ENCODE peak calls at places on chromosomes 13 and 19, in four cellular contexts. One of them, this sample, is unnamed.
A peak's percentile ranks its signal among the peaks of the same experiment; 100 is the strongest.

GRCh38 chr13:46648166-46648607 is 95.2 kb downstream of the LRCH1 start:
- DNase-seq in PC-3: peak; percentile 13
- DNase-seq in A673: peak; percentile 74
- DNase-seq in Caco-2: peak; percentile 65
- DNase-seq in this sample: no peak

GRCh38 chr13:39273953-39274352 is 235.7 kb downstream of the NHLRC3 start:
- DNase-seq in PC-3: peak; percentile 28
- DNase-seq in A673: no peak
- DNase-seq in Caco-2: peak; percentile 24
- DNase-seq in this sample: no peak

GRCh38 chr13:42549555-42549941 is 24.4 kb upstream of the TNFSF11 start:
- DNase-seq in PC-3: no peak
- DNase-seq in A673: no peak
- DNase-seq in Caco-2: no peak
- DNase-seq in this sample: no peak

GRCh38 chr19:17089238-17089637 is 13.7 kb downstream of the MYO9B start:
- DNase-seq in PC-3: no peak
- DNase-seq in A673: no peak
- DNase-seq in Caco-2: no peak
- DNase-seq in this sample: no peak

GRCh38 chr13:71278512-71278911 is 588.5 kb downstream of the DACH1 start:
- DNase-seq in PC-3: no peak
- DNase-seq in A673: no peak
- DNase-seq in Caco-2: no peak
- DNase-seq in this sample: no peak

GRCh38 chr19:33350538-33351309 is 22.8 kb upstream of the CEBPG start:
- DNase-seq in PC-3: peak; percentile 31
- DNase-seq in A673: no peak
- DNase-seq in Caco-2: no peak
- DNase-seq in this sample: no peak

GRCh38 chr13:112616586-112617381 is 28.8 kb upstream of the TUBGCP3 start:
- DNase-seq in PC-3: peak; percentile 53
- DNase-seq in A673: peak; percentile 53
- DNase-seq in Caco-2: peak; percentile 49
- DNase-seq in this sample: no peak

GRCh38 chr19:5775668-5776309 is 8.8 kb downstream of the PRR22 start:
- DNase-seq in PC-3: peak; percentile 93
- DNase-seq in A673: peak; percentile 31
- DNase-seq in Caco-2: no peak
- DNase-seq in this sample: no peak

GRCh38 chr19:27794444-27795042 is 1418.4 kb downstream of the UQCRFS1 start:
- DNase-seq in PC-3: peak; percentile 6
- DNase-seq in A673: peak; percentile 34
- DNase-seq in Caco-2: no peak
- DNase-seq in this sample: no peak

GRCh38 chr19:53867225-53868090 is at the start of gene MYADM:
- DNase-seq in PC-3: peak; percentile 100
- DNase-seq in A673: peak; percentile 99
- DNase-seq in Caco-2: peak; percentile 99
- DNase-seq in this sample: peak; percentile 99

GRCh38 chr19:53868892-53869804 is 1.5 kb downstream of the MYADM start:
- DNase-seq in PC-3: peak; percentile 90
- DNase-seq in A673: peak; percentile 86
- DNase-seq in Caco-2: peak; percentile 91
- DNase-seq in this sample: peak; percentile 93

GRCh38 chr19:53870485-53870844 is 2.8 kb downstream of the MYADM start:
- DNase-seq in PC-3: no peak
- DNase-seq in A673: no peak
- DNase-seq in Caco-2: no peak
- DNase-seq in this sample: no peak

GRCh38 chr19:53865918-53866696 is 1.6 kb upstream of the MYADM start:
- DNase-seq in PC-3: peak; percentile 82
- DNase-seq in A673: peak; percentile 57
- DNase-seq in Caco-2: peak; percentile 71
- DNase-seq in this sample: peak; percentile 84

GRCh38 chr19:53868091-53868891 is 608 bp downstream of the MYADM start:
- DNase-seq in PC-3: peak; percentile 69
- DNase-seq in A673: peak; percentile 62
- DNase-seq in Caco-2: peak; percentile 78
- DNase-seq in this sample: peak; percentile 35
- H3K4me1 ChIP-seq in PC-3: peaks cover 35% of the 10 kb centered on the region
- H3K4me1 ChIP-seq in A673: peaks cover 16% of the 10 kb centered on the region
- H3K4me1 ChIP-seq in Caco-2: peaks cover 37% of the 10 kb centered on the region
- H3K4me1 ChIP-seq in this sample: peaks cover 32% of the 10 kb centered on the region

GRCh38 chr19:49324801-49325491 is at the start of gene SLC6A16:
- DNase-seq in PC-3: no peak
- DNase-seq in A673: no peak
- DNase-seq in Caco-2: no peak
- DNase-seq in this sample: no peak

GRCh38 chr19:49331616-49332055 is 3.6 kb upstream of the CD37 start:
- DNase-seq in PC-3: peak; percentile 55
- DNase-seq in A673: peak; percentile 79
- DNase-seq in Caco-2: peak; percentile 58
- DNase-seq in this sample: peak; percentile 71

GRCh38 chr19:49328741-49329140 is 3.8 kb upstream of the SLC6A16 start:
- DNase-seq in PC-3: no peak
- DNase-seq in A673: no peak
- DNase-seq in Caco-2: no peak
- DNase-seq in this sample: no peak

GRCh38 chr19:49326165-49326704 is 1.2 kb upstream of the SLC6A16 start:
- DNase-seq in PC-3: no peak
- DNase-seq in A673: no peak
- DNase-seq in Caco-2: no peak
- DNase-seq in this sample: no peak

GRCh38 chr19:49327878-49328544 is 3.0 kb upstream of the SLC6A16 start:
- DNase-seq in PC-3: peak; percentile 58
- DNase-seq in A673: peak; percentile 44
- DNase-seq in Caco-2: peak; percentile 47
- DNase-seq in this sample: no peak
- H3K4me1 ChIP-seq in PC-3: no peaks in the 10 kb centered on the region
- H3K4me1 ChIP-seq in A673: no peaks in the 10 kb centered on the region
- H3K4me1 ChIP-seq in Caco-2: no peaks in the 10 kb centered on the region
- H3K4me1 ChIP-seq in this sample: peaks cover 30% of the 10 kb centered on the region

GRCh38 chr19:46861691-46862503 is 1.1 kb downstream of the ARHGAP35 start:
- DNase-seq in PC-3: peak; percentile 28
- DNase-seq in A673: peak; percentile 28
- DNase-seq in Caco-2: no peak
- DNase-seq in this sample: peak; percentile 11

GRCh38 chr19:46860846-46861690 is at the start of gene ARHGAP35:
- DNase-seq in PC-3: peak; percentile 78
- DNase-seq in A673: peak; percentile 29
- DNase-seq in Caco-2: peak; percentile 55
- DNase-seq in this sample: peak; percentile 77

GRCh38 chr19:46859637-46860124 is 1.1 kb upstream of the ARHGAP35 start:
- DNase-seq in PC-3: peak; percentile 51
- DNase-seq in A673: peak; percentile 98
- DNase-seq in Caco-2: no peak
- DNase-seq in this sample: no peak

GRCh38 chr19:46862504-46862835 is 1.7 kb downstream of the ARHGAP35 start:
- DNase-seq in PC-3: no peak
- DNase-seq in A673: no peak
- DNase-seq in Caco-2: no peak
- DNase-seq in this sample: no peak

DNA sequence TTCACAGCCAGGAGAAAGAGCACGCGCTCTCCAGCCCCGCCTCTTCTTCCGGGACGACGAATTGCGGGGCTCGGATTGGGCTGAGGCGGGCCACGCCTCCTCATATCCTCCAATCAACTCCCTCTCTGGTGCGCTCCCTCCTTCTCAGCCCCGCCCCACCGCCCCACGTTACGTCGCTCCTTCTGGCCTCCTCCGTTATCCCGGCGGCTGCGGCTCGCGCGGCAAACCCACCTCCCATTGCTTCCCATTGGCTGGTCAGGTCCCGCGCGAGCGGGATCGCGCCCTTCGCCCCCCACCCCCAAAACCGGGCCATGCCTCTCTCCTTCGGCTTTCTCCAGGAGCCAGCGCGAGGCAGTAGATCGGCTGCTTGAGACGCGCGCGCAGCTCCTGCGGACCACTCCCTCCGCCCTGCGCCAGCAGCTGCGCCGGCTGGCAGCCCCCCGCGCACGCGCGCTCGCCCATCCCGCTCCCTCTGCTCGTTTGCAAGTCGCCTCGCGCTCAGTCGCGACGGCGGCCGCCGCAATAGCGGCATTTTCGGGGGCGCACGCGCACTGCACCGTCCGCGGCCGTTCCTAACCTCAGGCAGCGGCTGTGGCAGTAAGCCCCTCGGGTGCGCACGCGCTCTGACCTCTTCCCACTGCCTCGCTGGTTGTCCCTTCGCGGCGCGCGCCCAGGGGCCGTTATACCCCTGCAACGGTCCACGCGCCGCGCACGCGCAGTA is 512 bp upstream of the ARHGAP35 start:
- DNase-seq in PC-3: peak; percentile 94
- DNase-seq in A673: peak; percentile 100
- DNase-seq in Caco-2: peak; percentile 99
- DNase-seq in this sample: peak; percentile 92
- H3K4me1 ChIP-seq in PC-3: peaks cover 41% of the 10 kb centered on the region
- H3K4me1 ChIP-seq in A673: peaks cover 43% of the 10 kb centered on the region
- H3K4me1 ChIP-seq in Caco-2: peaks cover 32% of the 10 kb centered on the region
- H3K4me1 ChIP-seq in this sample: peaks cover 47% of the 10 kb centered on the region

GRCh38 chr13:50156140-50156539 is 140.9 kb downstream of the KCNRG start:
- DNase-seq in PC-3: no peak
- DNase-seq in A673: no peak
- DNase-seq in Caco-2: no peak
- DNase-seq in this sample: no peak
- H3K4me1 ChIP-seq in PC-3: peaks cover 9% of the 10 kb centered on the region
- H3K4me1 ChIP-seq in A673: no peaks in the 10 kb centered on the region
- H3K4me1 ChIP-seq in Caco-2: peaks cover 5% of the 10 kb centered on the region
- H3K4me1 ChIP-seq in this sample: peaks cover 8% of the 10 kb centered on the region

GRCh38 chr13:29448124-29448685 is 147.3 kb downstream of the SLC7A1 start:
- DNase-seq in PC-3: no peak
- DNase-seq in A673: no peak
- DNase-seq in Caco-2: no peak
- DNase-seq in this sample: no peak

GRCh38 chr13:29441301-29441700 is 154.2 kb downstream of the SLC7A1 start:
- DNase-seq in PC-3: no peak
- DNase-seq in A673: no peak
- DNase-seq in Caco-2: no peak
- DNase-seq in this sample: no peak

GRCh38 chr13:29449726-29450125 is 145.8 kb downstream of the SLC7A1 start:
- DNase-seq in PC-3: no peak
- DNase-seq in A673: no peak
- DNase-seq in Caco-2: no peak
- DNase-seq in this sample: no peak

GRCh38 chr13:29446016-29446415 is 149.5 kb downstream of the SLC7A1 start:
- DNase-seq in PC-3: no peak
- DNase-seq in A673: no peak
- DNase-seq in Caco-2: no peak
- DNase-seq in this sample: no peak
- H3K4me1 ChIP-seq in PC-3: no peaks in the 10 kb centered on the region
- H3K4me1 ChIP-seq in A673: no peaks in the 10 kb centered on the region
- H3K4me1 ChIP-seq in Caco-2: no peaks in the 10 kb centered on the region
- H3K4me1 ChIP-seq in this sample: no peaks in the 10 kb centered on the region

GRCh38 chr19:14475251-14476073 is at the start of gene PTGER1:
- DNase-seq in PC-3: peak; percentile 68
- DNase-seq in A673: peak; percentile 57
- DNase-seq in Caco-2: no peak
- DNase-seq in this sample: no peak

GRCh38 chr19:14473073-14473790 is 1.9 kb downstream of the PTGER1 start:
- DNase-seq in PC-3: no peak
- DNase-seq in A673: no peak
- DNase-seq in Caco-2: no peak
- DNase-seq in this sample: no peak

GRCh38 chr19:14474827-14475226 is 327 bp downstream of the PTGER1 start:
- DNase-seq in PC-3: no peak
- DNase-seq in A673: no peak
- DNase-seq in Caco-2: no peak
- DNase-seq in this sample: no peak

GRCh38 chr19:14472202-14472961 is 2.8 kb downstream of the PTGER1 start:
- DNase-seq in PC-3: peak; percentile 72
- DNase-seq in A673: peak; percentile 80
- DNase-seq in Caco-2: peak; percentile 81
- DNase-seq in this sample: peak; percentile 83

GRCh38 chr19:14473915-14474578 is 1.1 kb downstream of the PTGER1 start:
- DNase-seq in PC-3: peak; percentile 21
- DNase-seq in A673: no peak
- DNase-seq in Caco-2: no peak
- DNase-seq in this sample: no peak
- H3K4me1 ChIP-seq in PC-3: peaks cover 29% of the 10 kb centered on the region
- H3K4me1 ChIP-seq in A673: peaks cover 37% of the 10 kb centered on the region
- H3K4me1 ChIP-seq in Caco-2: no peaks in the 10 kb centered on the region
- H3K4me1 ChIP-seq in this sample: peaks cover 33% of the 10 kb centered on the region

GRCh38 chr19:51125421-51126075 is 842 bp downstream of the SIGLEC9 start:
- DNase-seq in PC-3: no peak
- DNase-seq in A673: no peak
- DNase-seq in Caco-2: no peak
- DNase-seq in this sample: no peak
- H3K4me1 ChIP-seq in PC-3: peaks cover 25% of the 10 kb centered on the region
- H3K4me1 ChIP-seq in A673: no peaks in the 10 kb centered on the region
- H3K4me1 ChIP-seq in Caco-2: no peaks in the 10 kb centered on the region
- H3K4me1 ChIP-seq in this sample: peaks cover 94% of the 10 kb centered on the region

GRCh38 chr19:13024958-13025653 is 29.8 kb downstream of the NFIX start:
- DNase-seq in PC-3: peak; percentile 66
- DNase-seq in A673: no peak
- DNase-seq in Caco-2: no peak
- DNase-seq in this sample: no peak
- H3K4me1 ChIP-seq in PC-3: peaks cover 46% of the 10 kb centered on the region
- H3K4me1 ChIP-seq in A673: peaks cover 42% of the 10 kb centered on the region
- H3K4me1 ChIP-seq in Caco-2: peaks cover 6% of the 10 kb centered on the region
- H3K4me1 ChIP-seq in this sample: peaks cover 20% of the 10 kb centered on the region